ENCODE peak calls at places on chromosomes 7 and 10, in eight cellular contexts. G is ELF-1; F is fibroblast of lung; V is AG08396; N is stimulated activated CD4-positive, alpha-beta T cell treated with anti-CD3 and anti-CD28 coated beads, Interleukin-12 subunit alpha, Interleukin-12 subunit beta, amount 100 ng/mL, for 4 hours; R is fibroblast of the conjunctiva; I is activated naive CD4-positive, alpha-beta T cell treated with anti-CD3 and anti-CD28 coated beads, Interleukin-2, amount 50 U/mL, for 72 hours; P is GDM1. D is an unnamed sample.

GRCh38 chr7:7446616-7447015 is 89.1 kb downstream of the COL28A1 start:
- DNase-seq in N (no peak), P (no peak), V (no peak), G (no peak), F (no peak), R (no peak), I (no peak), D (no peak)

GRCh38 chr10:113520606-113521481 is 32.0 kb upstream of the HABP2 start:
- DNase-seq in I (no peak), G (peak; percentile 78), R (peak; percentile 75), F (peak; percentile 79), N (no peak), V (peak; percentile 83), P (peak; percentile 48), D (peak; percentile 85)

GRCh38 chr10:42754155-42755027 is 28.2 kb upstream of the BMS1 start:
- DNase-seq in I (no peak), V (peak; percentile 72), F (peak; percentile 24), N (peak; percentile 14), G (peak; percentile 60), P (no peak), R (no peak), D (peak; percentile 77)

GRCh38 chr7:518630-519428 is 817 bp downstream of the PDGFA start:
- DNase-seq in V (peak; percentile 82), N (peak; percentile 60), P (peak; percentile 59), R (no peak), F (peak; percentile 72), I (no peak), G (peak; percentile 73), D (peak; percentile 93)

GRCh38 chr7:99309141-99309540 is 16.6 kb upstream of the ARPC1A start:
- DNase-seq in V (no peak), F (no peak), N (no peak), P (no peak), G (no peak), R (no peak), I (no peak), D (no peak)

GRCh38 chr7:66807736-66808135 is 67.2 kb downstream of the RABGEF1 start:
- DNase-seq in G (no peak), R (no peak), P (no peak), I (no peak), N (no peak), V (no peak), F (no peak), D (no peak)

GRCh38 chr7:1200045-1200444 is 32.6 kb upstream of the UNCX start:
- DNase-seq in I (no peak), R (no peak), P (no peak), F (peak; percentile 45), V (no peak), G (no peak), N (no peak), D (no peak)

GRCh38 chr10:22911889-22912762 is 15.7 kb upstream of the ARMC3 start:
- DNase-seq in G (no peak), I (no peak), R (peak; percentile 16), V (no peak), N (no peak), F (peak; percentile 47), P (no peak), D (peak; percentile 81)

GRCh38 chr7:64787295-64787694 is 6.9 kb upstream of the ZNF138 start:
- DNase-seq in I (no peak), P (no peak), F (no peak), N (no peak), V (no peak), G (no peak), R (no peak), D (no peak)

GRCh38 chr7:45295222-45295621 is 137.6 kb downstream of the RAMP3 start:
- DNase-seq in N (no peak), R (no peak), P (no peak), V (no peak), G (no peak), I (no peak), F (no peak), D (no peak)

GRCh38 chr10:27745719-27746363 is at the start of gene MKX:
- DNase-seq in N (peak; percentile 19), P (no peak), I (no peak), V (peak; percentile 43), F (peak; percentile 65), R (no peak), G (peak; percentile 86), D (peak; percentile 87)

GRCh38 chr7:153004341-153004740 is 244.8 kb downstream of the ACTR3B start:
- DNase-seq in F (no peak), V (no peak), R (no peak), I (no peak), P (no peak), G (no peak), N (no peak), D (no peak)

GRCh38 chr10:62266611-62267010 is 2.0 kb downstream of the RTKN2 start:
- DNase-seq in F (no peak), V (no peak), P (no peak), N (no peak), R (no peak), G (no peak), I (no peak), D (no peak)

GRCh38 chr10:86117051-86117450 is 249.5 kb downstream of the GRID1 start:
- DNase-seq in R (no peak), V (no peak), I (no peak), F (no peak), P (no peak), N (no peak), G (no peak), D (no peak)

GRCh38 chr7:14579971-14580370 is 322.6 kb downstream of the DGKB start:
- DNase-seq in R (no peak), P (no peak), V (no peak), F (no peak), N (no peak), I (no peak), G (no peak), D (no peak)

D was measured in left kidney.